ENCODE peak calls at places on chromosome 3, in four cellular contexts. One of them, this sample, is unnamed.

GRCh38 chr3:100615684-100616083 is 6.3 kb downstream of the ADGRG7 start:
- DNase-seq in lower lobe of right lung: no peak
- DNase-seq in anterior cingulate cortex: no peak
- DNase-seq in left ventricle myocardium inferior: no peak
- DNase-seq in this sample: no peak

GRCh38 chr3:129023909-129024308 is 22.8 kb downstream of the EFCC1 start:
- DNase-seq in lower lobe of right lung: no peak
- DNase-seq in anterior cingulate cortex: no peak
- DNase-seq in left ventricle myocardium inferior: no peak
- DNase-seq in this sample: peak; percentile 36

GRCh38 chr3:120555661-120556509 is 40.3 kb upstream of the NDUFB4 start:
- DNase-seq in lower lobe of right lung: no peak
- DNase-seq in anterior cingulate cortex: no peak
- DNase-seq in left ventricle myocardium inferior: peak; percentile 49
- DNase-seq in this sample: no peak

GRCh38 chr3:45575491-45575923 is 19.0 kb upstream of the LIMD1 start:
- DNase-seq in lower lobe of right lung: no peak
- DNase-seq in anterior cingulate cortex: no peak
- DNase-seq in left ventricle myocardium inferior: no peak
- DNase-seq in this sample: no peak

GRCh38 chr3:127608362-127608718 is 10.1 kb downstream of the MCM2 start:
- DNase-seq in lower lobe of right lung: no peak
- DNase-seq in anterior cingulate cortex: no peak
- DNase-seq in left ventricle myocardium inferior: peak; percentile 74
- DNase-seq in this sample: no peak

GRCh38 chr3:158220575-158220974 is 110.7 kb downstream of the RSRC1 start:
- DNase-seq in lower lobe of right lung: no peak
- DNase-seq in anterior cingulate cortex: no peak
- DNase-seq in left ventricle myocardium inferior: no peak
- DNase-seq in this sample: no peak

GRCh38 chr3:66789584-66790237 is 208.4 kb upstream of the KBTBD8 start:
- DNase-seq in lower lobe of right lung: no peak
- DNase-seq in anterior cingulate cortex: no peak
- DNase-seq in left ventricle myocardium inferior: no peak
- DNase-seq in this sample: no peak

GRCh38 chr3:56323986-56324420 is 144.3 kb downstream of the ERC2 start:
- DNase-seq in lower lobe of right lung: no peak
- DNase-seq in anterior cingulate cortex: no peak
- DNase-seq in left ventricle myocardium inferior: no peak
- DNase-seq in this sample: peak; percentile 14

GRCh38 chr3:113631573-113631972 is 64.9 kb downstream of the USF3 start:
- DNase-seq in lower lobe of right lung: no peak
- DNase-seq in anterior cingulate cortex: no peak
- DNase-seq in left ventricle myocardium inferior: no peak
- DNase-seq in this sample: no peak

GRCh38 chr3:55524565-55525244 is 37.6 kb upstream of the WNT5A start:
- DNase-seq in lower lobe of right lung: no peak
- DNase-seq in anterior cingulate cortex: no peak
- DNase-seq in left ventricle myocardium inferior: no peak
- DNase-seq in this sample: peak; percentile 28

GRCh38 chr3:170258105-170258487 is 35.9 kb downstream of the PRKCI start:
- DNase-seq in lower lobe of right lung: no peak
- DNase-seq in anterior cingulate cortex: no peak
- DNase-seq in left ventricle myocardium inferior: no peak
- DNase-seq in this sample: no peak

GRCh38 chr3:46705022-46705530 is 3.9 kb downstream of the TMIE start:
- DNase-seq in lower lobe of right lung: peak; percentile 79
- DNase-seq in anterior cingulate cortex: peak; percentile 51
- DNase-seq in left ventricle myocardium inferior: peak; percentile 73
- DNase-seq in this sample: peak; percentile 61

GRCh38 chr3:11288021-11288491 is 15.9 kb downstream of the ATG7 start:
- DNase-seq in lower lobe of right lung: no peak
- DNase-seq in anterior cingulate cortex: no peak
- DNase-seq in left ventricle myocardium inferior: no peak
- DNase-seq in this sample: peak; percentile 69

GRCh38 chr3:52532838-52533622 is 627 bp downstream of the NT5DC2 start:
- DNase-seq in lower lobe of right lung: no peak
- DNase-seq in anterior cingulate cortex: no peak
- DNase-seq in left ventricle myocardium inferior: no peak
- DNase-seq in this sample: no peak